ENCODE peak calls at places on chromosomes 7 and 10, in four cellular contexts. G, S, R and B are unnamed samples.
A peak's percentile ranks its signal among the peaks of the same experiment; 100 is the strongest.

GRCh38 chr7:70334883-70335282 is 736.6 kb downstream of the AUTS2 start:
- DNase-seq in G (no peak), S (no peak), R (no peak), B (no peak)

GRCh38 chr10:104835422-104835821 is 194.3 kb downstream of the SORCS3 start:
- DNase-seq in G (no peak), S (no peak), R (no peak), B (no peak)

GRCh38 chr7:138127996-138128395 is 51.7 kb downstream of the AKR1D1 start:
- DNase-seq in G (no peak), S (no peak), R (no peak), B (no peak)

GRCh38 chr7:1466524-1467271 is 7.4 kb upstream of the MICALL2 start:
- DNase-seq in G (peak; percentile 42), S (peak; percentile 15), R (no peak), B (peak; percentile 63)

GRCh38 chr7:691361-692045 is 35.0 kb upstream of the DNAAF5 start:
- DNase-seq in G (no peak), S (no peak), R (no peak), B (no peak)

GRCh38 chr10:103254538-103255325 is 9.0 kb downstream of the RPEL1 start:
- DNase-seq in G (no peak), S (no peak), R (no peak), B (peak; percentile 40)

GRCh38 chr7:158101821-158102450 is 485.7 kb downstream of the PTPRN2 start:
- DNase-seq in G (no peak), S (no peak), R (no peak), B (no peak)

GRCh38 chr10:124589491-124590006 is 127.9 kb downstream of the LHPP start:
- DNase-seq in G (no peak), S (no peak), R (no peak), B (peak; percentile 12)

GRCh38 chr7:19899517-19899916 is 126.1 kb upstream of the TMEM196 start:
- DNase-seq in G (peak; percentile 83), S (peak; percentile 52), R (no peak), B (peak; percentile 86)

GRCh38 chr7:98551541-98552273 is 65.4 kb upstream of the NPTX2 start:
- DNase-seq in G (no peak), S (no peak), R (no peak), B (no peak)

GRCh38 chr7:151386301-151387160 is 23.3 kb downstream of the WDR86 start:
- DNase-seq in G (no peak), S (no peak), R (no peak), B (no peak)

GRCh38 chr7:131057015-131057518 is 270.6 kb upstream of the MKLN1 start:
- DNase-seq in G (peak; percentile 92), S (peak; percentile 80), R (peak; percentile 81), B (peak; percentile 86)

GRCh38 chr10:72756674-72757385 is 64.9 kb downstream of the MCU start:
- DNase-seq in G (peak; percentile 84), S (peak; percentile 92), R (no peak), B (no peak)

GRCh38 chr7:117066668-117067067 is 113.4 kb downstream of the ST7 start:
- DNase-seq in G (no peak), S (no peak), R (no peak), B (no peak)

GRCh38 chr10:77274046-77274795 is 363.4 kb downstream of the KCNMA1 start:
- DNase-seq in G (peak; percentile 80), S (no peak), R (no peak), B (peak; percentile 84)

GRCh38 chr10:21625623-21626229 is 91.7 kb downstream of the MLLT10 start:
- DNase-seq in G (no peak), S (no peak), R (no peak), B (no peak)

GRCh38 chr7:27940341-27940740 is 200.4 kb downstream of the TAX1BP1 start:
- DNase-seq in G (no peak), S (no peak), R (no peak), B (no peak)

GRCh38 chr10:2143213-2143882 is 406.0 kb upstream of the ADARB2 start:
- DNase-seq in G (no peak), S (no peak), R (no peak), B (no peak)

GRCh38 chr10:126262971-126263370 is 125.3 kb downstream of the ADAM12 start:
- DNase-seq in G (no peak), S (no peak), R (no peak), B (peak; percentile 50)

GRCh38 chr7:104005197-104005596 is 15.7 kb upstream of the RELN start:
- DNase-seq in G (no peak), S (peak; percentile 20), R (no peak), B (no peak)

GRCh38 chr7:121288894-121289293 is 39.9 kb upstream of the WNT16 start:
- DNase-seq in G (peak; percentile 92), S (peak; percentile 87), R (peak; percentile 58), B (peak; percentile 82)

GRCh38 chr7:123609883-123610239 is 8.2 kb downstream of the ASB15 start:
- DNase-seq in G (no peak), S (no peak), R (no peak), B (no peak)

GRCh38 chr7:123612024-123612423 is 10.4 kb downstream of the ASB15 start:
- DNase-seq in G (no peak), S (no peak), R (no peak), B (no peak)

GRCh38 chr7:123616244-123616643 is 14.6 kb downstream of the ASB15 start:
- DNase-seq in G (no peak), S (no peak), R (no peak), B (peak; percentile 30)

DNA sequence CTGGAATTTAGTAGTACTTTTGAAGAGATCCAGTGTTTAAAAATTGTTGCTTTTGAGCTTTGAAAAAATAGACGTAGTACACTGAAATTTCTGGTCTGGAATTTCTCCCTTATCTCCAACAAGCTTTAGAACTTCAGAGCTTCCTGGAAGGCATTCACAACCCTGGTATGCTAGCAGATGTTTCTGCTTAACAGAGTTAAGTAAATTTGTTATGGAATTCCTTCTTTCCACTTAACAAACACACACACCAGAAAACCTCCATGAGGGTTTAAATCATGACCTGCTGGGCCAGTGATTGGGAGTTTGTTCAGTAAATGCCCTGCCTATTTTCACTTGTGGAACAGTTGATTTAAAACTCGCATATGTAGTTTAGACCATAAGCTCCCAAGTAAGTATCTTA is 13.7 kb downstream of the ASB15 start:
- DNase-seq in G (peak; percentile 66), S (peak; percentile 55), R (peak; percentile 21), B (peak; percentile 81)
- TF ChIP-seq CTCF in G (no peak), S (no peak), R (no peak), B (no peak)

GRCh38 chr10:110793887-110794286 is 77.8 kb upstream of the PDCD4 start:
- DNase-seq in G (no peak), S (no peak), R (no peak), B (no peak)

GRCh38 chr10:110792476-110792875 is 79.3 kb upstream of the PDCD4 start:
- DNase-seq in G (no peak), S (no peak), R (no peak), B (no peak)

GRCh38 chr10:110793128-110793812 is 78.5 kb upstream of the PDCD4 start:
- DNase-seq in G (no peak), S (no peak), R (no peak), B (no peak)

GRCh38 chr10:110797416-110797815 is 74.3 kb upstream of the PDCD4 start:
- DNase-seq in G (no peak), S (no peak), R (no peak), B (no peak)

GRCh38 chr10:110794808-110795207 is 76.9 kb upstream of the PDCD4 start:
- DNase-seq in G (no peak), S (no peak), R (no peak), B (no peak)
- H3K4me3 ChIP-seq in G (no peak overlapping the region), S (no peak overlapping the region), R (no peak overlapping the region), B (no peak overlapping the region)

DNA sequence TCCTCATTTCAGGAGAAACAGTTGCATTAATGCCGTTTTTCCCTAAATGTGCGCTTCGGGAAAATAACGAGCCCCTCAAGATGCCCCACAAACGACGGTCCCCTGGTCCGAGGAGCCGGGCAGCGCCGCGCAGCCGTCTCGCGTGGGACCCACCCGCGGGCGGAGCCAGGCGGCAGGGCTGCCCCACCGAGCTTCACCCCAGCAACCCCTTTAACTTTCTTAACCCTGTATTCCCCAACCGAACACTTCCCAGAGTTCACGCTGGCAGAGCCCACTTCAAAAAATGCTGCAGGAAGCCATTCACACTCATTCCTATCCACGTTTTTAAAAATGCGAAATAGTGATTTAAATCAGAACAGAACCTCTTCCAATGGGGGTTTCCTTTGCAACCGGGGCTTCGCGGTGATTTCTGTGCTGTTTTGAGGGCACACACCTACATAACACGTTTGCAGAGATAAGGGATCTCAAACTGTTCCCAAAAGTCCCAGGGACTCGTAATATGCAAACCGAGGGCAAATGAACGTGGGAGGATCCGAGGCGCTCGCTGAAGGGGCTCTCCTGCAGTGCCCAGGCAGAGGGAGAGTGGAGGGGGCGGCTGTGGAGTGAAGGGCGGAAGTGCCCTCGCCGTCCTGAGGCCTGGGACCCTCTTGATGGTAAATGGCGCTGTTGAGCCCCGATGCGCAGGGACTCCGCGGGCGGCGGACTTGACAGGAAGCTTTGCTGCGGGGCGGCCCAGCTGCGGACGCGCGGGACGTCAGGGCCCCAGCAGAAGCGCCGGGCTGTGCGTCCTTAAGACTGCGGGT is 152.1 kb upstream of the YAE1 start:
- DNase-seq in G (peak; percentile 40), S (no peak), R (no peak), B (peak; percentile 38)
- TF ChIP-seq CTCF in G (no peak), S (peak; percentile 18), R (no peak), B (no peak)

GRCh38 chr10:5096108-5096507 is 1.9 kb downstream of the AKR1C3 start:
- DNase-seq in G (no peak), S (no peak), R (no peak), B (no peak)
- H3K4me3 ChIP-seq in G (no peak overlapping the region), S (no peak overlapping the region), R (no peak overlapping the region), B (no peak overlapping the region)

GRCh38 chr10:71606721-71607430 is 112.7 kb downstream of the C10orf105 start:
- DNase-seq in G (no peak), S (no peak), R (no peak), B (no peak)
- TF ChIP-seq CTCF in G (no peak), S (no peak), R (no peak), B (no peak)

GRCh38 chr10:25177093-25177753 is 2.4 kb downstream of the GPR158 start:
- DNase-seq in G (no peak), S (no peak), R (no peak), B (no peak)
- H3K4me3 ChIP-seq in G (no peak overlapping the region), S (no peak overlapping the region), R (no peak overlapping the region), B (no peak overlapping the region)

DNA sequence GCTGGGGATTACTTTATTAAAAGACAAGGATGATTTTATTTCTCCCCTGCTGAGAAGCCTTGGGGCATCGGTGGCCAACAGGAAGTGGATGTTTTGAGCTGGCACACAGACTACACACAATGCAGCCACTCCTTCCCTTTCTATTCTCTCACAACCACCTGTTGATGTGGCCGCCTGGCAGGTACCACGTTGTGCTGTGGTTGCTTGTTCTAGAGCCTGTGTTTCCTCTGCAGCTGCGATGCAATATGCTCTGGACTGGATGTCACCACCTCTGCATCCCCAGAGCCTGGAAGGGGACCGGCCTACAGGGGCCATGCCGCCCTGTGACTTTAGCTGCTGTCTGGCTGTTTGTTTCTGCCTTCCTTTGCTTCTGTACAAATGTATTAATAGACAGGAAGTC is 195.7 kb upstream of the CELF2 start:
- DNase-seq in G (no peak), S (no peak), R (no peak), B (no peak)
- TF ChIP-seq CTCF in G (no peak), S (no peak), R (no peak), B (no peak)